ENCODE peak calls at places on chromosomes 16 and 17, in eight cellular contexts. T is GM12864, Y is brain microvascular endothelial cell, H is prostate gland, U is K562, K is ascending aorta, R is WTC11, J is GM23338. Z is an unnamed sample.
A peak's percentile ranks its signal among the peaks of the same experiment; 100 is the strongest.

GRCh38 chr17:3675886-3676285 is 7.3 kb downstream of the EMC6 start:
- DNase-seq in T (no peak), Y (no peak), H (no peak), U (no peak), K (no peak), R (no peak), J (no peak), Z (no peak)

GRCh38 chr17:45841098-45841497 is 3.6 kb upstream of the SPPL2C start:
- DNase-seq in T (no peak), Y (no peak), H (no peak), U (no peak), K (no peak), R (no peak), J (no peak), Z (no peak)

GRCh38 chr16:83968483-83968865 is 430 bp downstream of the NECAB2 start:
- DNase-seq in T (no peak), Y (no peak), H (no peak), U (peak; percentile 91), K (no peak), R (no peak), J (no peak), Z (peak; percentile 70)

GRCh38 chr16:86898386-86898785 is 320.0 kb downstream of the FOXL1 start:
- DNase-seq in T (no peak), Y (no peak), H (no peak), U (no peak), K (no peak), R (no peak), J (no peak), Z (no peak)

GRCh38 chr16:52649870-52650269 is 102.9 kb upstream of the TOX3 start:
- DNase-seq in T (no peak), Y (no peak), H (no peak), U (no peak), K (no peak), R (no peak), J (no peak), Z (no peak)

GRCh38 chr17:4498461-4499397 is at the start of gene SPNS2:
- DNase-seq in T (no peak), Y (no peak), H (peak; percentile 50), U (peak; percentile 93), K (no peak), R (peak; percentile 77), J (peak; percentile 88), Z (peak; percentile 80)

GRCh38 chr16:3094289-3095027 is 4.6 kb downstream of the ZSCAN10 start:
- DNase-seq in T (no peak), Y (peak; percentile 29), H (no peak), U (peak; percentile 69), K (no peak), R (peak; percentile 62), J (peak; percentile 86), Z (no peak)

GRCh38 chr16:85843471-85844168 is 44.1 kb downstream of the COX4I1 start:
- DNase-seq in T (no peak), Y (no peak), H (no peak), U (no peak), K (no peak), R (no peak), J (no peak), Z (no peak)

GRCh38 chr16:14658063-14658462 is 25.3 kb downstream of the BFAR start:
- DNase-seq in T (peak; percentile 56), Y (peak; percentile 2), H (no peak), U (no peak), K (no peak), R (no peak), J (no peak), Z (no peak)

GRCh38 chr16:83956336-83957289 is 3.6 kb downstream of the OSGIN1 start:
- DNase-seq in T (peak; percentile 31), Y (peak; percentile 62), H (peak; percentile 71), U (peak; percentile 84), K (peak; percentile 36), R (peak; percentile 93), J (peak; percentile 91), Z (peak; percentile 89)

GRCh38 chr17:30236807-30237206 is 1.3 kb upstream of the SLC6A4 start:
- DNase-seq in T (no peak), Y (no peak), H (peak; percentile 29), U (no peak), K (no peak), R (peak; percentile 75), J (peak; percentile 70), Z (peak; percentile 80)

GRCh38 chr17:2071421-2072281 is 16.7 kb downstream of the HIC1 start:
- DNase-seq in T (no peak), Y (peak; percentile 80), H (no peak), U (no peak), K (no peak), R (no peak), J (no peak), Z (no peak)
- TF ChIP-seq CTCF in T (no peak), Y (peak; percentile 4), H (no peak), U (no peak), K (no peak), R (no peak), J (no peak), Z (no peak)

DNA sequence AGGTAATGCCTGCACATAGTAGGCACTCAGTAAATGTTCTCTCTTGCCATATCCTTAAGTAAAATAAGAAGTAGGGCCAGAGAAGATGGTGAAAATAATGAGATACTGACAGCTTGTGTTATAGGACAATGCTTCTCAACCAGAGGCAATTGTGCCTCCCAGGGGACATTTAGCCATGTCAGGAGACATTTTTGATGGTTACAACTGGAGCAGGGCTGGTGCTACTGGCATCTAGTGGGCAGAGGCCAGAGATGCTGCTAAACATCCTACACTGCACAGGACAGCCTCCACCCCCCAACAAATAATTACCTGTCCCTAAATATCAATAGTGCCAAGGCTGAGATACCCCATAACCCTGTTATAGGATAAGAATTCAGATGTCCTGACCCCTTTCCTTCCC is 1.7 kb downstream of the RAD51D start:
- DNase-seq in T (no peak), Y (peak; percentile 25), H (no peak), U (no peak), K (no peak), R (no peak), J (no peak), Z (no peak)
- TF ChIP-seq CTCF in T (peak; percentile 59), Y (peak; percentile 54), H (no peak), U (peak; percentile 43), K (no peak), R (no peak), J (peak; percentile 10), Z (no peak)

GRCh38 chr17:32142857-32143524 is 689 bp downstream of the RHOT1 start:
- DNase-seq in T (peak; percentile 13), Y (peak; percentile 71), H (peak; percentile 47), U (peak; percentile 85), K (no peak), R (peak; percentile 74), J (peak; percentile 85), Z (peak; percentile 68)

GRCh38 chr17:32143525-32143865 is 1.2 kb downstream of the RHOT1 start:
- DNase-seq in T (no peak), Y (no peak), H (no peak), U (no peak), K (no peak), R (no peak), J (no peak), Z (no peak)

GRCh38 chr17:32141690-32142037 is 638 bp upstream of the RHOT1 start:
- DNase-seq in T (no peak), Y (no peak), H (no peak), U (no peak), K (no peak), R (no peak), J (no peak), Z (no peak)

GRCh38 chr17:32136856-32137255 is 5.4 kb upstream of the RHOT1 start:
- DNase-seq in T (no peak), Y (no peak), H (no peak), U (no peak), K (no peak), R (no peak), J (no peak), Z (no peak)

GRCh38 chr17:32142038-32142856 is at the start of gene RHOT1:
- DNase-seq in T (peak; percentile 31), Y (peak; percentile 84), H (peak; percentile 60), U (peak; percentile 69), K (peak; percentile 38), R (peak; percentile 76), J (peak; percentile 86), Z (peak; percentile 87)
- TF ChIP-seq CTCF in T (peak; percentile 79), Y (peak; percentile 61), H (peak; percentile 31), U (peak; percentile 69), K (peak; percentile 37), R (no peak), J (peak; percentile 58), Z (peak; percentile 39)

GRCh38 chr17:17591408-17592265 is at the start of gene PEMT:
- DNase-seq in T (peak; percentile 97), Y (peak; percentile 98), H (peak; percentile 98), U (peak; percentile 84), K (peak; percentile 92), R (peak; percentile 95), J (peak; percentile 99), Z (peak; percentile 90)
- TF ChIP-seq CTCF in T (no peak), Y (peak; percentile 13), H (no peak), U (no peak), K (no peak), R (no peak), J (no peak), Z (no peak)

Z was measured in nephron progenitor cell.